ENCODE peak calls at places on chromosomes 11 and 22, in ten cellular contexts. Y is stimulated activated CD4-positive, alpha-beta T cell treated with anti-CD3 and anti-CD28 coated beads, Interleukin-1b, Interleukin-23, amount 100 ng/mL, for 24 hours; K is stimulated activated CD8-positive, alpha-beta memory T cell treated with anti-CD3 and anti-CD28 coated beads, Interleukin-2, amount 100 ng/mL, for 48 hours; F is IMR-90; D is effector memory CD8-positive, alpha-beta T cell; N is NCI-H446 treated with DMSO at 0.1 percent for 48 hours; C is amygdala; W is upper lobe of right lung; G is Calu3; M is endothelial cell. P is an unnamed sample.

GRCh38 chr22:47147572-47147971 is 385.1 kb downstream of the TBC1D22A start:
- DNase-seq in Y (no peak), K (no peak), F (no peak), D (no peak), N (no peak), C (no peak), W (no peak), G (no peak), M (no peak), P (no peak)

GRCh38 chr11:46666516-46666915 is 33.9 kb downstream of the ARHGAP1 start:
- DNase-seq in Y (no peak), K (no peak), F (no peak), D (no peak), N (no peak), C (no peak), W (no peak), G (no peak), M (no peak), P (no peak)

GRCh38 chr11:131674051-131674755 is 303.8 kb downstream of the NTM start:
- DNase-seq in Y (no peak), K (peak; percentile 33), F (peak; percentile 86), D (no peak), N (no peak), C (peak; percentile 64), W (peak; percentile 85), G (peak; percentile 64), M (peak; percentile 81), P (no peak)

GRCh38 chr11:61706452-61707400 is 26.5 kb downstream of the DAGLA start:
- DNase-seq in Y (no peak), K (no peak), F (no peak), D (no peak), N (no peak), C (no peak), W (no peak), G (no peak), M (no peak), P (no peak)

GRCh38 chr11:116792869-116793475 is 1.3 kb upstream of the APOA5 start:
- DNase-seq in Y (no peak), K (no peak), F (peak; percentile 73), D (no peak), N (no peak), C (no peak), W (no peak), G (no peak), M (no peak), P (no peak)

GRCh38 chr11:63670738-63671321 is 346 bp downstream of the ATL3 start:
- DNase-seq in Y (no peak), K (no peak), F (no peak), D (peak; percentile 16), N (no peak), C (peak; percentile 59), W (peak; percentile 86), G (peak; percentile 75), M (peak; percentile 45), P (peak; percentile 42)

GRCh38 chr11:86453290-86454030 is 78.8 kb downstream of the CCDC81 start:
- DNase-seq in Y (no peak), K (no peak), F (no peak), D (no peak), N (no peak), C (no peak), W (no peak), G (no peak), M (no peak), P (no peak)

GRCh38 chr22:37502342-37503182 is 16.4 kb upstream of the MFNG start:
- DNase-seq in Y (no peak), K (no peak), F (no peak), D (no peak), N (no peak), C (no peak), W (peak; percentile 87), G (peak; percentile 93), M (no peak), P (no peak)

GRCh38 chr11:130599073-130599654 is 150.7 kb downstream of the ADAMTS15 start:
- DNase-seq in Y (no peak), K (no peak), F (peak; percentile 50), D (no peak), N (no peak), C (no peak), W (peak; percentile 87), G (no peak), M (no peak), P (no peak)

GRCh38 chr11:123135863-123136446 is 59.1 kb downstream of the CLMP start:
- DNase-seq in Y (no peak), K (no peak), F (no peak), D (no peak), N (no peak), C (no peak), W (no peak), G (no peak), M (no peak), P (no peak)

GRCh38 chr22:19430890-19431541 is 517 bp downstream of the HIRA start:
- DNase-seq in Y (no peak), K (no peak), F (peak; percentile 19), D (no peak), N (no peak), C (no peak), W (peak; percentile 70), G (peak; percentile 49), M (peak; percentile 37), P (peak; percentile 10)

GRCh38 chr11:94791216-94791889 is 23.2 kb downstream of the AMOTL1 start:
- DNase-seq in Y (no peak), K (no peak), F (no peak), D (no peak), N (no peak), C (no peak), W (no peak), G (no peak), M (no peak), P (no peak)

GRCh38 chr22:20552913-20553401 is 45.5 kb downstream of the MED15 start:
- DNase-seq in Y (no peak), K (no peak), F (peak; percentile 83), D (no peak), N (no peak), C (no peak), W (no peak), G (no peak), M (no peak), P (no peak)

GRCh38 chr11:15291885-15292284 is 177.2 kb downstream of the INSC start:
- DNase-seq in Y (no peak), K (no peak), F (no peak), D (no peak), N (peak; percentile 21), C (no peak), W (no peak), G (no peak), M (no peak), P (no peak)

GRCh38 chr11:75262961-75263852 is 22.6 kb downstream of the TPBGL start:
- DNase-seq in Y (no peak), K (no peak), F (no peak), D (no peak), N (no peak), C (no peak), W (peak; percentile 63), G (no peak), M (no peak), P (no peak)

GRCh38 chr22:20421507-20421874 is 16.1 kb downstream of the SCARF2 start:
- DNase-seq in Y (no peak), K (no peak), F (no peak), D (no peak), N (no peak), C (no peak), W (peak; percentile 15), G (no peak), M (no peak), P (no peak)

GRCh38 chr22:33723915-33724314 is 196.4 kb downstream of the LARGE1 start:
- DNase-seq in Y (no peak), K (no peak), F (no peak), D (no peak), N (no peak), C (no peak), W (no peak), G (no peak), M (no peak), P (no peak)

GRCh38 chr11:87281496-87281895 is 243.8 kb downstream of the TMEM135 start:
- DNase-seq in Y (no peak), K (no peak), F (peak; percentile 77), D (no peak), N (no peak), C (no peak), W (no peak), G (no peak), M (no peak), P (no peak)

P was measured in naive B cell.